ENCODE peak calls at places on chromosomes 6 and 20, in seven cellular contexts. P, E, Z, F, J, S and Q are unnamed samples.

GRCh38 chr20:39568090-39568489 is 605.9 kb downstream of the DHX35 start:
- DNase-seq in P (no peak), E (no peak), Z (no peak), F (no peak), J (no peak), S (no peak), Q (no peak)

GRCh38 chr20:59747671-59748515 is 143.6 kb downstream of the PHACTR3 start:
- DNase-seq in P (no peak), E (no peak), Z (no peak), F (no peak), J (no peak), S (no peak), Q (no peak)

GRCh38 chr6:134822920-134823430 is 126.9 kb downstream of the ALDH8A1 start:
- DNase-seq in P (no peak), E (peak), Z (peak), F (peak), J (peak), S (peak), Q (peak)

GRCh38 chr6:24458937-24459336 is 30.4 kb downstream of the GPLD1 start:
- DNase-seq in P (no peak), E (no peak), Z (no peak), F (no peak), J (no peak), S (no peak), Q (no peak)

GRCh38 chr20:32358883-32359632 is 927 bp downstream of the ASXL1 start:
- DNase-seq in P (peak), E (peak), Z (peak), F (peak), J (peak), S (peak), Q (peak)

GRCh38 chr6:137233561-137234504 is 14.6 kb upstream of the IFNGR1 start:
- DNase-seq in P (no peak), E (no peak), Z (peak), F (no peak), J (no peak), S (peak), Q (no peak)

GRCh38 chr6:81767163-81768000 is 14.9 kb upstream of the TENT5A start:
- DNase-seq in P (no peak), E (no peak), Z (peak), F (no peak), J (no peak), S (no peak), Q (no peak)

GRCh38 chr6:15444881-15445280 is 199.0 kb downstream of the JARID2 start:
- DNase-seq in P (no peak), E (no peak), Z (no peak), F (no peak), J (no peak), S (no peak), Q (no peak)

GRCh38 chr20:63690001-63690897 is 6.2 kb upstream of the TNFRSF6B start:
- DNase-seq in P (no peak), E (no peak), Z (no peak), F (no peak), J (no peak), S (no peak), Q (no peak)

GRCh38 chr6:34633785-34634184 is 62.8 kb downstream of the ILRUN start:
- DNase-seq in P (no peak), E (no peak), Z (no peak), F (no peak), J (no peak), S (no peak), Q (no peak)

GRCh38 chr6:79724816-79725215 is 93.7 kb downstream of the SH3BGRL2 start:
- DNase-seq in P (no peak), E (no peak), Z (no peak), F (no peak), J (no peak), S (no peak), Q (no peak)

GRCh38 chr6:35776364-35777215 is at the start of gene CLPSL2:
- DNase-seq in P (peak), E (peak), Z (peak), F (peak), J (peak), S (no peak), Q (peak)

GRCh38 chr6:33213166-33213988 is 5.1 kb downstream of the RING1 start:
- DNase-seq in P (no peak), E (no peak), Z (peak), F (no peak), J (peak), S (peak), Q (peak)

GRCh38 chr6:148044921-148045320 is 297.7 kb upstream of the SASH1 start:
- DNase-seq in P (no peak), E (no peak), Z (no peak), F (no peak), J (no peak), S (no peak), Q (no peak)

GRCh38 chr6:25083784-25084507 is 148.2 kb upstream of the RIPOR2 start:
- DNase-seq in P (no peak), E (no peak), Z (no peak), F (no peak), J (no peak), S (no peak), Q (no peak)

GRCh38 chr6:143108278-143108677 is 47.6 kb downstream of the AIG1 start:
- DNase-seq in P (no peak), E (no peak), Z (peak), F (no peak), J (no peak), S (no peak), Q (no peak)

DNA sequence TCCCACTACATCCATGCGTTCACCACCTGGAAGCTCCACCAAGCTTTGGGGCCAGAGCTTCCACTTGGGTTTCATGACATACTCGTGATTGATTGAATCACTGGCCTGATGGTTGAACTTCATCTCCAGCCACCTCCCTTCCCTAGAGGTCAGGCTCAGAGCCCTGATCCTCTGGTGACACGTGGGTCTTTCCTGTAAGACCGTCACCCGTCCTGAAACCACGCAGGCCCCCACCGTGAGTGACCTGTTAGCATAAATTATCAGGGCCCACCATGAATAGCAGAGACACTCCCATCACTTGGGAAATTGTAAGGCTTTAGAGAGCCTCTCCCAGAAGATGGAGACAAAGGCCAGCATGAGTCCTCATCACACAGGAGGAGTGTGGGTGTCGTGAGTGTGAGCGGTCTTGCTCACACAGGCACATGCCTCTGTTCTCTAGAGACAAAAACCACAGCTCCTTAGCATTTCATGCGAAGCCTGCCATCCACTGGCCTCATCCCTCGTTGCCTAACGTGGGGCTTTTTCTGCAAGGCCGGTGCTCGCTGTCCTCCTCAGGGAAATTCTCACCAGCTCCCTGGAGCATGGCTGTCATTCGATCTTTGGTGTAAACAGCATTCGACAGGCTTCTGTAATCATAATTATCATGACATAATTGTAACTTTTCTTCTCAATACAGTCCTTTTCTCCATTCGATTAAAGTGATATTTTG is 65.1 kb upstream of the DUSP22 start:
- DNase-seq in P (peak), E (no peak), Z (no peak), F (no peak), J (no peak), S (no peak), Q (no peak)
- TF ChIP-seq CTCF in P (no peak), E (no peak), Z (no peak), F (no peak), J (no peak), S (no peak), Q (no peak)

GRCh38 chr6:166097914-166098522 is 69.6 kb downstream of the TBXT start:
- DNase-seq in P (peak), E (peak), Z (peak), F (peak), J (peak), S (peak), Q (peak)
- TF ChIP-seq CTCF in P (peak), E (peak), Z (peak), F (peak), J (peak), S (peak), Q (peak)

GRCh38 chr20:41617059-41617921 is 887 bp downstream of the CHD6 start:
- DNase-seq in P (peak), E (peak), Z (peak), F (peak), J (peak), S (peak), Q (no peak)

GRCh38 chr20:41615671-41616070 is 2.5 kb downstream of the CHD6 start:
- DNase-seq in P (no peak), E (no peak), Z (no peak), F (no peak), J (no peak), S (no peak), Q (no peak)

GRCh38 chr20:41616228-41616627 is 1.9 kb downstream of the CHD6 start:
- DNase-seq in P (no peak), E (no peak), Z (peak), F (no peak), J (no peak), S (no peak), Q (no peak)

GRCh38 chr20:41613321-41613720 is 4.9 kb downstream of the CHD6 start:
- DNase-seq in P (no peak), E (no peak), Z (no peak), F (no peak), J (no peak), S (no peak), Q (no peak)

GRCh38 chr20:41615110-41615509 is 3.1 kb downstream of the CHD6 start:
- DNase-seq in P (no peak), E (no peak), Z (no peak), F (no peak), J (no peak), S (no peak), Q (no peak)
- TF ChIP-seq CTCF in P (no peak), E (no peak), Z (no peak), F (no peak), J (no peak), S (no peak), Q (no peak)

GRCh38 chr6:147000545-147001488 is 203.4 kb upstream of the STXBP5 start:
- DNase-seq in P (no peak), E (no peak), Z (peak), F (no peak), J (no peak), S (no peak), Q (no peak)

GRCh38 chr6:147009358-147009757 is 194.9 kb upstream of the STXBP5 start:
- DNase-seq in P (no peak), E (no peak), Z (no peak), F (no peak), J (no peak), S (no peak), Q (no peak)

GRCh38 chr6:147001621-147002020 is 202.6 kb upstream of the STXBP5 start:
- DNase-seq in P (no peak), E (no peak), Z (peak), F (no peak), J (no peak), S (no peak), Q (no peak)

GRCh38 chr6:147003186-147003585 is 201.0 kb upstream of the STXBP5 start:
- DNase-seq in P (no peak), E (no peak), Z (peak), F (no peak), J (no peak), S (no peak), Q (no peak)

DNA sequence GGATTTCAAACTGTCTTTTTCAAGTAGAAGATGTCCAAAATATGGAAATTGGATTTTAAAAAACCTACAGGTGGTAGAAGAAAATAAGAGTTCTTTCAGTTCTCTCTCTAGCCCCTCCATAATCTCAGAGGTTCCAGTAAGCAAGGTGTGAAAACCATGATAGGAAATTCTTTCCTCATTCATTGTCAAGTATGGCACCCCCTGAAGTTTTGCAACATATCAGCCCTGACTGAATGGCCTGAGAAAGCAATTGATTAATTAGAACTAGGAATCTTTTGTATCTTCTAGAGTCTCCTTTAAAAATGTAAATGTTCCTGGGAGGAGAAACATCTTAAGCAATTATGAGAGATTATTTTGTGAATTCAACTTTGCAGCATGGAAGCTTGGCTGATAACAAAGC is 198.7 kb upstream of the STXBP5 start:
- DNase-seq in P (no peak), E (peak), Z (no peak), F (no peak), J (peak), S (no peak), Q (no peak)
- TF ChIP-seq CTCF in P (no peak), E (peak), Z (no peak), F (no peak), J (peak), S (no peak), Q (no peak)

GRCh38 chr20:42483694-42484303 is 705.9 kb downstream of the PTPRT start:
- DNase-seq in P (no peak), E (peak), Z (peak), F (no peak), J (peak), S (no peak), Q (peak)
- TF ChIP-seq CTCF in P (peak), E (peak), Z (peak), F (peak), J (peak), S (no peak), Q (peak)

GRCh38 chr20:17612975-17613327 is 43.1 kb downstream of the DSTN start:
- DNase-seq in P (no peak), E (no peak), Z (no peak), F (no peak), J (no peak), S (no peak), Q (no peak)

GRCh38 chr20:17610566-17611289 is 40.9 kb downstream of the DSTN start:
- DNase-seq in P (peak), E (peak), Z (no peak), F (no peak), J (no peak), S (no peak), Q (no peak)

GRCh38 chr20:17612287-17612974 is 42.6 kb downstream of the DSTN start:
- DNase-seq in P (no peak), E (peak), Z (peak), F (no peak), J (no peak), S (no peak), Q (no peak)

GRCh38 chr20:17611290-17611539 is 41.3 kb downstream of the DSTN start:
- DNase-seq in P (no peak), E (no peak), Z (no peak), F (no peak), J (no peak), S (no peak), Q (no peak)

GRCh38 chr20:17611540-17612286 is 41.8 kb downstream of the DSTN start:
- DNase-seq in P (no peak), E (peak), Z (peak), F (no peak), J (peak), S (no peak), Q (no peak)
- TF ChIP-seq CTCF in P (peak), E (peak), Z (peak), F (peak), J (no peak), S (no peak), Q (peak)

GRCh38 chr6:56037587-56037986 is 162.2 kb upstream of the BMP5 start:
- DNase-seq in P (no peak), E (no peak), Z (peak), F (no peak), J (no peak), S (no peak), Q (no peak)
- TF ChIP-seq CTCF in P (no peak), E (no peak), Z (no peak), F (no peak), J (no peak), S (no peak), Q (no peak)